ENCODE peak calls at places on chromosomes 4 and X, in seven cellular contexts. L, Q, P, T, W, I and B are unnamed samples.
A peak's percentile ranks its signal among the peaks of the same experiment; 100 is the strongest.

GRCh38 chr4:90943311-90943710 is 816.1 kb downstream of the CCSER1 start:
- DNase-seq in Q (no peak), T (no peak), W (no peak), P (no peak), I (no peak), L (no peak), B (no peak)

GRCh38 chr4:185143596-185143969 is 517 bp downstream of the SLC25A4 start:
- DNase-seq in P (no peak), W (no peak), L (no peak), I (peak; percentile 22), Q (no peak), T (no peak), B (peak; percentile 25)

GRCh38 chr4:78311306-78311705 is 240.3 kb upstream of the ANXA3 start:
- DNase-seq in T (peak; percentile 30), I (peak; percentile 13), P (no peak), L (no peak), Q (no peak), W (no peak), B (no peak)

GRCh38 chrX:69313622-69314290 is 148.5 kb upstream of the PJA1 start:
- DNase-seq in W (no peak), I (no peak), T (no peak), Q (no peak), P (no peak), L (no peak), B (no peak)

GRCh38 chrX:26851981-26852380 is 611.2 kb downstream of the PPP4R3C start:
- DNase-seq in Q (no peak), L (peak; percentile 2), I (peak; percentile 22), W (peak; percentile 4), P (no peak), T (peak; percentile 1), B (peak; percentile 34)

GRCh38 chrX:9729161-9729885 is 36.3 kb downstream of the GPR143 start:
- DNase-seq in I (no peak), T (no peak), P (no peak), W (peak; percentile 8), Q (peak; percentile 10), L (no peak), B (peak; percentile 25)

GRCh38 chrX:25004485-25005032 is 11.2 kb downstream of the ARX start:
- DNase-seq in W (no peak), L (no peak), I (no peak), T (no peak), Q (no peak), P (no peak), B (no peak)

GRCh38 chr4:15707363-15707715 is 4.5 kb downstream of the BST1 start:
- DNase-seq in T (no peak), P (no peak), W (no peak), Q (peak; percentile 48), I (no peak), L (no peak), B (no peak)

GRCh38 chr4:17347445-17347844 is 164.4 kb downstream of the QDPR start:
- DNase-seq in L (peak; percentile 8), P (no peak), I (peak; percentile 27), Q (no peak), T (peak; percentile 70), W (peak; percentile 52), B (peak; percentile 10)

GRCh38 chrX:12970691-12971202 is 4.2 kb upstream of the TMSB4X start:
- DNase-seq in I (no peak), W (peak; percentile 82), P (peak; percentile 33), L (no peak), T (peak; percentile 74), Q (no peak), B (peak; percentile 74)

GRCh38 chr4:99664703-99665102 is 7.1 kb upstream of the C4orf54 start:
- DNase-seq in Q (no peak), I (no peak), P (no peak), W (no peak), L (no peak), T (peak; percentile 47), B (no peak)

GRCh38 chr4:53734584-53735363 is 143.5 kb upstream of the LNX1 start:
- DNase-seq in W (peak; percentile 49), T (no peak), I (no peak), P (no peak), Q (peak; percentile 44), L (no peak), B (peak; percentile 69)

GRCh38 chr4:3700736-3701135 is 65.4 kb upstream of the ADRA2C start:
- DNase-seq in W (no peak), I (no peak), Q (no peak), P (no peak), T (no peak), L (no peak), B (no peak)

GRCh38 chr4:148790691-148791090 is 348.5 kb upstream of the NR3C2 start:
- DNase-seq in P (no peak), L (no peak), Q (no peak), I (no peak), W (peak; percentile 48), T (no peak), B (peak; percentile 23)

GRCh38 chr4:1728061-1728980 is 7.0 kb downstream of the TACC3 start:
- DNase-seq in L (no peak), W (no peak), Q (no peak), T (no peak), P (no peak), I (no peak), B (no peak)

GRCh38 chr4:1748465-1748995 is 27.2 kb downstream of the TACC3 start:
- DNase-seq in I (peak; percentile 62), T (peak; percentile 88), P (peak; percentile 70), L (peak; percentile 75), Q (no peak), W (peak; percentile 70), B (peak; percentile 58)

GRCh38 chr4:82419451-82419850 is 10.8 kb downstream of the HNRNPDL start:
- DNase-seq in P (no peak), T (no peak), W (no peak), L (no peak), I (no peak), Q (no peak), B (no peak)

GRCh38 chrX:11151799-11152591 is 40.9 kb downstream of the HCCS start:
- DNase-seq in Q (no peak), L (no peak), P (no peak), T (no peak), W (no peak), I (no peak), B (no peak)